ENCODE peak calls at places on chromosomes 3 and 15, in seven cellular contexts. R is fibroblast of pulmonary artery, L is AG09319, V is astrocyte of the cerebellum, A is cardiac fibroblast, Z is DND-41, P is pancreas. X is an unnamed sample.
A peak's percentile ranks its signal among the peaks of the same experiment; 100 is the strongest.

GRCh38 chr15:36334059-36334458 is 245.4 kb upstream of the CDIN1 start:
- DNase-seq in R (peak; percentile 78), L (no peak), V (peak; percentile 16), A (peak; percentile 85), Z (no peak), P (no peak), X (no peak)

GRCh38 chr3:3133490-3133889 is 6.8 kb downstream of the TRNT1 start:
- DNase-seq in R (no peak), L (no peak), V (no peak), A (no peak), Z (no peak), P (no peak), X (no peak)

GRCh38 chr3:159458010-159458409 is 530.6 kb upstream of the IL12A start:
- DNase-seq in R (peak; percentile 88), L (peak; percentile 40), V (peak; percentile 70), A (peak; percentile 83), Z (no peak), P (peak; percentile 18), X (no peak)

GRCh38 chr3:72436863-72437592 is 411.2 kb downstream of the SHQ1 start:
- DNase-seq in R (no peak), L (no peak), V (no peak), A (no peak), Z (no peak), P (no peak), X (no peak)

GRCh38 chr3:43378066-43378935 is 92.0 kb downstream of the SNRK start:
- DNase-seq in R (peak; percentile 44), L (no peak), V (no peak), A (peak; percentile 33), Z (peak; percentile 64), P (peak; percentile 52), X (peak; percentile 60)

GRCh38 chr15:51161491-51162260 is 67.0 kb upstream of the TNFAIP8L3 start:
- DNase-seq in R (no peak), L (no peak), V (no peak), A (no peak), Z (no peak), P (no peak), X (no peak)

GRCh38 chr3:69880069-69880640 is 119.4 kb upstream of the SAMMSON start:
- DNase-seq in R (no peak), L (no peak), V (no peak), A (no peak), Z (no peak), P (no peak), X (no peak)

GRCh38 chr3:158471639-158472294 is 99.2 kb upstream of the MLF1 start:
- DNase-seq in R (peak; percentile 96), L (peak; percentile 77), V (peak; percentile 86), A (peak; percentile 95), Z (no peak), P (no peak), X (no peak)

GRCh38 chr3:101938262-101938847 is 89.0 kb downstream of the NFKBIZ start:
- DNase-seq in R (no peak), L (no peak), V (no peak), A (no peak), Z (no peak), P (no peak), X (no peak)

GRCh38 chr3:53196575-53197407 is 35.8 kb downstream of the PRKCD start:
- DNase-seq in R (peak; percentile 69), L (no peak), V (peak; percentile 27), A (peak; percentile 70), Z (no peak), P (no peak), X (no peak)

GRCh38 chr3:30628931-30629590 is 22.7 kb downstream of the TGFBR2 start:
- DNase-seq in R (peak; percentile 53), L (no peak), V (no peak), A (peak; percentile 57), Z (no peak), P (no peak), X (no peak)

GRCh38 chr3:122682016-122682374 is 1.4 kb downstream of the PARP14 start:
- DNase-seq in R (no peak), L (no peak), V (no peak), A (no peak), Z (no peak), P (no peak), X (no peak)

GRCh38 chr15:68445351-68445750 is 13.4 kb upstream of the ITGA11 start:
- DNase-seq in R (no peak), L (no peak), V (no peak), A (no peak), Z (no peak), P (no peak), X (no peak)

GRCh38 chr3:179882322-179882721 is 154.4 kb downstream of the PEX5L start:
- DNase-seq in R (no peak), L (no peak), V (no peak), A (no peak), Z (no peak), P (no peak), X (no peak)

GRCh38 chr15:37981781-37982180 is 47.3 kb downstream of the TMCO5A start:
- DNase-seq in R (peak; percentile 68), L (no peak), V (peak; percentile 4), A (peak; percentile 59), Z (no peak), P (no peak), X (no peak)

GRCh38 chr3:111750278-111750884 is 108.7 kb upstream of the PHLDB2 start:
- DNase-seq in R (no peak), L (no peak), V (no peak), A (no peak), Z (no peak), P (no peak), X (no peak)

GRCh38 chr15:101536875-101537405 is 47.4 kb upstream of the PCSK6 start:
- DNase-seq in R (no peak), L (no peak), V (no peak), A (no peak), Z (no peak), P (no peak), X (no peak)

GRCh38 chr3:38089163-38089562 is 47.8 kb downstream of the ACAA1 start:
- DNase-seq in R (no peak), L (no peak), V (no peak), A (no peak), Z (no peak), P (no peak), X (no peak)

X was measured in Jurkat, Clone E6-1.